ENCODE peak calls at places on chromosomes 13 and 19, in nine cellular contexts. One of them, this sample, is unnamed.

GRCh38 chr19:40377876-40378385 is 12.1 kb downstream of the HIPK4 start:
- DNase-seq in neural progenitor cell: no peak
- DNase-seq in heart left ventricle: no peak
- DNase-seq in suprapubic skin: no peak
- DNase-seq in Peyer's patch: no peak
- DNase-seq in mesothelial cell of epicardium: no peak
- DNase-seq in body of pancreas: no peak
- DNase-seq in endothelial cell: no peak
- DNase-seq in CD4-positive, alpha-beta T cell: no peak
- DNase-seq in this sample: no peak

GRCh38 chr13:57633141-57633949 is 1.8 kb downstream of the PCDH17 start:
- DNase-seq in neural progenitor cell: peak
- DNase-seq in heart left ventricle: peak
- DNase-seq in suprapubic skin: peak
- DNase-seq in Peyer's patch: peak
- DNase-seq in mesothelial cell of epicardium: peak
- DNase-seq in body of pancreas: peak
- DNase-seq in endothelial cell: peak
- DNase-seq in CD4-positive, alpha-beta T cell: no peak
- DNase-seq in this sample: no peak

GRCh38 chr19:11256189-11256588 is 6.1 kb downstream of the DOCK6 start:
- DNase-seq in neural progenitor cell: no peak
- DNase-seq in heart left ventricle: peak
- DNase-seq in suprapubic skin: no peak
- DNase-seq in Peyer's patch: no peak
- DNase-seq in mesothelial cell of epicardium: no peak
- DNase-seq in body of pancreas: peak
- DNase-seq in endothelial cell: peak
- DNase-seq in CD4-positive, alpha-beta T cell: no peak
- DNase-seq in this sample: no peak

GRCh38 chr13:43572601-43573360 is 214.0 kb downstream of the ENOX1 start:
- DNase-seq in neural progenitor cell: peak
- DNase-seq in heart left ventricle: no peak
- DNase-seq in suprapubic skin: no peak
- DNase-seq in Peyer's patch: no peak
- DNase-seq in mesothelial cell of epicardium: no peak
- DNase-seq in body of pancreas: no peak
- DNase-seq in endothelial cell: no peak
- DNase-seq in CD4-positive, alpha-beta T cell: no peak
- DNase-seq in this sample: no peak

GRCh38 chr13:112587359-112587766 is 590 bp downstream of the TUBGCP3 start:
- DNase-seq in neural progenitor cell: peak
- DNase-seq in heart left ventricle: peak
- DNase-seq in suprapubic skin: peak
- DNase-seq in Peyer's patch: peak
- DNase-seq in mesothelial cell of epicardium: peak
- DNase-seq in body of pancreas: peak
- DNase-seq in endothelial cell: peak
- DNase-seq in CD4-positive, alpha-beta T cell: peak
- DNase-seq in this sample: peak

GRCh38 chr19:18417250-18418033 is 1.8 kb upstream of the SSBP4 start:
- DNase-seq in neural progenitor cell: peak
- DNase-seq in heart left ventricle: peak
- DNase-seq in suprapubic skin: peak
- DNase-seq in Peyer's patch: no peak
- DNase-seq in mesothelial cell of epicardium: peak
- DNase-seq in body of pancreas: peak
- DNase-seq in endothelial cell: peak
- DNase-seq in CD4-positive, alpha-beta T cell: no peak
- DNase-seq in this sample: peak

GRCh38 chr13:39347926-39348901 is 254.8 kb downstream of the LHFPL6 start:
- DNase-seq in neural progenitor cell: peak
- DNase-seq in heart left ventricle: peak
- DNase-seq in suprapubic skin: no peak
- DNase-seq in Peyer's patch: no peak
- DNase-seq in mesothelial cell of epicardium: no peak
- DNase-seq in body of pancreas: no peak
- DNase-seq in endothelial cell: no peak
- DNase-seq in CD4-positive, alpha-beta T cell: no peak
- DNase-seq in this sample: no peak

GRCh38 chr13:33340631-33341030 is 55.1 kb upstream of the STARD13 start:
- DNase-seq in neural progenitor cell: no peak
- DNase-seq in heart left ventricle: no peak
- DNase-seq in suprapubic skin: no peak
- DNase-seq in Peyer's patch: no peak
- DNase-seq in mesothelial cell of epicardium: no peak
- DNase-seq in body of pancreas: no peak
- DNase-seq in endothelial cell: no peak
- DNase-seq in CD4-positive, alpha-beta T cell: no peak
- DNase-seq in this sample: no peak

GRCh38 chr19:43527860-43528622 is 1.0 kb upstream of the ETHE1 start:
- DNase-seq in neural progenitor cell: no peak
- DNase-seq in heart left ventricle: no peak
- DNase-seq in suprapubic skin: peak
- DNase-seq in Peyer's patch: no peak
- DNase-seq in mesothelial cell of epicardium: no peak
- DNase-seq in body of pancreas: peak
- DNase-seq in endothelial cell: no peak
- DNase-seq in CD4-positive, alpha-beta T cell: no peak
- DNase-seq in this sample: no peak

GRCh38 chr13:20826810-20827560 is 53.2 kb upstream of the EEF1AKMT1 start:
- DNase-seq in neural progenitor cell: no peak
- DNase-seq in heart left ventricle: no peak
- DNase-seq in suprapubic skin: no peak
- DNase-seq in Peyer's patch: no peak
- DNase-seq in mesothelial cell of epicardium: no peak
- DNase-seq in body of pancreas: no peak
- DNase-seq in endothelial cell: no peak
- DNase-seq in CD4-positive, alpha-beta T cell: no peak
- DNase-seq in this sample: no peak

GRCh38 chr19:57583521-57584416 is at the start of gene ZIK1:
- DNase-seq in neural progenitor cell: peak
- DNase-seq in heart left ventricle: peak
- DNase-seq in suprapubic skin: peak
- DNase-seq in Peyer's patch: peak
- DNase-seq in mesothelial cell of epicardium: peak
- DNase-seq in body of pancreas: peak
- DNase-seq in endothelial cell: peak
- DNase-seq in CD4-positive, alpha-beta T cell: peak
- DNase-seq in this sample: peak

GRCh38 chr19:55460670-55461258 is 678 bp downstream of the ISOC2 start:
- DNase-seq in neural progenitor cell: peak
- DNase-seq in heart left ventricle: peak
- DNase-seq in suprapubic skin: peak
- DNase-seq in Peyer's patch: peak
- DNase-seq in mesothelial cell of epicardium: no peak
- DNase-seq in body of pancreas: peak
- DNase-seq in endothelial cell: peak
- DNase-seq in CD4-positive, alpha-beta T cell: no peak
- DNase-seq in this sample: peak

GRCh38 chr13:66914155-66914554 is 316.0 kb downstream of the PCDH9 start:
- DNase-seq in neural progenitor cell: no peak
- DNase-seq in heart left ventricle: no peak
- DNase-seq in suprapubic skin: no peak
- DNase-seq in Peyer's patch: no peak
- DNase-seq in mesothelial cell of epicardium: no peak
- DNase-seq in body of pancreas: no peak
- DNase-seq in endothelial cell: no peak
- DNase-seq in CD4-positive, alpha-beta T cell: no peak
- DNase-seq in this sample: no peak

GRCh38 chr19:50492303-50493052 is 15.8 kb upstream of the GARIN5A start:
- DNase-seq in neural progenitor cell: peak
- DNase-seq in heart left ventricle: no peak
- DNase-seq in suprapubic skin: no peak
- DNase-seq in Peyer's patch: peak
- DNase-seq in mesothelial cell of epicardium: no peak
- DNase-seq in body of pancreas: no peak
- DNase-seq in endothelial cell: no peak
- DNase-seq in CD4-positive, alpha-beta T cell: no peak
- DNase-seq in this sample: no peak

GRCh38 chr19:50548191-50549058 is 19.8 kb downstream of the LRRC4B start:
- DNase-seq in neural progenitor cell: no peak
- DNase-seq in heart left ventricle: no peak
- DNase-seq in suprapubic skin: no peak
- DNase-seq in Peyer's patch: no peak
- DNase-seq in mesothelial cell of epicardium: no peak
- DNase-seq in body of pancreas: no peak
- DNase-seq in endothelial cell: no peak
- DNase-seq in CD4-positive, alpha-beta T cell: no peak
- DNase-seq in this sample: no peak

GRCh38 chr19:42514449-42514848 is 13.8 kb downstream of the CEACAM1 start:
- DNase-seq in neural progenitor cell: no peak
- DNase-seq in heart left ventricle: no peak
- DNase-seq in suprapubic skin: no peak
- DNase-seq in Peyer's patch: no peak
- DNase-seq in mesothelial cell of epicardium: no peak
- DNase-seq in body of pancreas: no peak
- DNase-seq in endothelial cell: no peak
- DNase-seq in CD4-positive, alpha-beta T cell: no peak
- DNase-seq in this sample: no peak

GRCh38 chr13:83232626-83233025 is 649.6 kb downstream of the SLITRK1 start:
- DNase-seq in neural progenitor cell: no peak
- DNase-seq in heart left ventricle: no peak
- DNase-seq in suprapubic skin: no peak
- DNase-seq in Peyer's patch: no peak
- DNase-seq in mesothelial cell of epicardium: no peak
- DNase-seq in body of pancreas: no peak
- DNase-seq in endothelial cell: no peak
- DNase-seq in CD4-positive, alpha-beta T cell: no peak
- DNase-seq in this sample: no peak

GRCh38 chr13:112657850-112658445 is 31.9 kb upstream of the ATP11A start:
- DNase-seq in neural progenitor cell: no peak
- DNase-seq in heart left ventricle: no peak
- DNase-seq in suprapubic skin: no peak
- DNase-seq in Peyer's patch: no peak
- DNase-seq in mesothelial cell of epicardium: no peak
- DNase-seq in body of pancreas: no peak
- DNase-seq in endothelial cell: no peak
- DNase-seq in CD4-positive, alpha-beta T cell: no peak
- DNase-seq in this sample: no peak

GRCh38 chr19:55457683-55458457 is 3.6 kb downstream of the ISOC2 start:
- DNase-seq in neural progenitor cell: no peak
- DNase-seq in heart left ventricle: no peak
- DNase-seq in suprapubic skin: no peak
- DNase-seq in Peyer's patch: no peak
- DNase-seq in mesothelial cell of epicardium: no peak
- DNase-seq in body of pancreas: no peak
- DNase-seq in endothelial cell: no peak
- DNase-seq in CD4-positive, alpha-beta T cell: no peak
- DNase-seq in this sample: no peak

DNA sequence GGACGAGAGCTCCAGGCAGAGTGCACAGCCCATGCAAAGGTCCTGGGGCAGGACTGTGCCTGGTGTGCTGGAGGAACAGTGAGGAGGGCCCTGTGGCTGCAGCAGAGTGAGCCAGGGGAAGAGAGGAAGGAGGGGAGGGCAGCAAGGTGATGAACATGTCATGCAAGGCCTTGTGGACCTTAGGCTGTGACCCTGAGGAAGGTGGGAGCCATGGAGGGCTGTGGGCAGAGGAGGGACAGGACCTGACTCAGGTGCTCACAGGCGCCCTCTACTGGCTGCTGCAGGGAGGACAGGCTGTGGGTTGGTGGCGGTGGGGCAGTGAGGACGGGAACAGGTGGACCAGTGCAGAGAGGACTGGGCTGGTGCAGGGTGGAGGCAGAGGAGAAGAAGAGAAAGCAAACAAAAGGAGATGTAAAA is 170.3 kb downstream of the PTPRS start:
- DNase-seq in neural progenitor cell: no peak
- DNase-seq in heart left ventricle: no peak
- DNase-seq in suprapubic skin: no peak
- DNase-seq in Peyer's patch: no peak
- DNase-seq in mesothelial cell of epicardium: no peak
- DNase-seq in body of pancreas: no peak
- DNase-seq in endothelial cell: peak
- DNase-seq in CD4-positive, alpha-beta T cell: peak
- DNase-seq in this sample: no peak
- TF ChIP-seq CTCF in neural progenitor cell: peak
- TF ChIP-seq CTCF in heart left ventricle: peak
- TF ChIP-seq CTCF in suprapubic skin: peak
- TF ChIP-seq CTCF in Peyer's patch: peak
- TF ChIP-seq CTCF in mesothelial cell of epicardium: peak
- TF ChIP-seq CTCF in body of pancreas: peak
- TF ChIP-seq CTCF in endothelial cell: peak
- TF ChIP-seq CTCF in CD4-positive, alpha-beta T cell: peak
- TF ChIP-seq CTCF in this sample: peak

DNA sequence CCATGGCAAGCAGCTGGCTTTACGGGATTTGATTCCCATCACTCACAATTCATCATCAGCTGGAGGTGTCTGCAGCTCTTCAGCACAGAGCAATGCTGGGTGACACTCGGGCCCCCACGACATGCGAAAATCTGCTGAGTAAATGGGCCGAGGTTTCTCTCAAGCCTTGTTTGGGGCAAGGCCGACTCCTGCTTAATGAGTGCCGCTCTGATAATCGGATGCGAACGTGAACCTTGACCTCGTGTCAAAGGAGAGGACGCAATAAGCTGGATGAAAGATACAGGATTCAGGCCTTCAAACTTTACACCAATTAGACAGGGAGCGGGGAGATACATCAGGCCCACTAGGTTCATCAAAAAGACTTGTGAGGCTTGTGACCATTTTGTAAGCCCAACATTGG is 65.2 kb downstream of the GGACT start:
- DNase-seq in neural progenitor cell: no peak
- DNase-seq in heart left ventricle: no peak
- DNase-seq in suprapubic skin: no peak
- DNase-seq in Peyer's patch: no peak
- DNase-seq in mesothelial cell of epicardium: no peak
- DNase-seq in body of pancreas: no peak
- DNase-seq in endothelial cell: no peak
- DNase-seq in CD4-positive, alpha-beta T cell: no peak
- DNase-seq in this sample: no peak
- TF ChIP-seq CTCF in neural progenitor cell: no peak
- TF ChIP-seq CTCF in heart left ventricle: no peak
- TF ChIP-seq CTCF in suprapubic skin: no peak
- TF ChIP-seq CTCF in Peyer's patch: no peak
- TF ChIP-seq CTCF in mesothelial cell of epicardium: no peak
- TF ChIP-seq CTCF in body of pancreas: no peak
- TF ChIP-seq CTCF in endothelial cell: no peak
- TF ChIP-seq CTCF in CD4-positive, alpha-beta T cell: no peak
- TF ChIP-seq CTCF in this sample: no peak

GRCh38 chr13:24858953-24859352 is 95.0 kb downstream of the RNF17 start:
- DNase-seq in neural progenitor cell: no peak
- DNase-seq in heart left ventricle: no peak
- DNase-seq in suprapubic skin: no peak
- DNase-seq in Peyer's patch: no peak
- DNase-seq in mesothelial cell of epicardium: no peak
- DNase-seq in body of pancreas: no peak
- DNase-seq in endothelial cell: no peak
- DNase-seq in CD4-positive, alpha-beta T cell: no peak
- DNase-seq in this sample: no peak
- TF ChIP-seq CTCF in neural progenitor cell: no peak
- TF ChIP-seq CTCF in heart left ventricle: no peak
- TF ChIP-seq CTCF in suprapubic skin: no peak
- TF ChIP-seq CTCF in Peyer's patch: no peak
- TF ChIP-seq CTCF in mesothelial cell of epicardium: no peak
- TF ChIP-seq CTCF in body of pancreas: no peak
- TF ChIP-seq CTCF in endothelial cell: no peak
- TF ChIP-seq CTCF in CD4-positive, alpha-beta T cell: no peak
- TF ChIP-seq CTCF in this sample: no peak

DNA sequence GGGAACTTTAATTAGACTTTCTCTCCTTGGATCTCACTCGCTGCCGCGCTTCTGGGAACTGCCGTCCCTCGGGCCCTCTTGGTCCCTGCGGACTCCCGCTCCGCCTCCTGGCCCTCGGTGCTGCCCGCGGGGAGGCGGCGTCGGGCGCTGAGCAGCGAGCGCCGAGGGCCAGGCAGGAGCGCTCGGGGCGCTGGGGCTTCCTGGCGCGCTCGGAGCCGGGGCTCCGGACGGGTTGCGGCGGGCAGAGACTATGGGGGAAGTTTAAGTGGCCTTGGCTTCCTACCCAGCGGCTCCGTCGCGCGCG is 704 bp downstream of the CHST8 start:
- DNase-seq in neural progenitor cell: peak
- DNase-seq in heart left ventricle: no peak
- DNase-seq in suprapubic skin: no peak
- DNase-seq in Peyer's patch: no peak
- DNase-seq in mesothelial cell of epicardium: no peak
- DNase-seq in body of pancreas: no peak
- DNase-seq in endothelial cell: peak
- DNase-seq in CD4-positive, alpha-beta T cell: no peak
- DNase-seq in this sample: no peak
- TF ChIP-seq CTCF in neural progenitor cell: no peak
- TF ChIP-seq CTCF in heart left ventricle: no peak
- TF ChIP-seq CTCF in suprapubic skin: no peak
- TF ChIP-seq CTCF in Peyer's patch: no peak
- TF ChIP-seq CTCF in mesothelial cell of epicardium: no peak
- TF ChIP-seq CTCF in body of pancreas: no peak
- TF ChIP-seq CTCF in endothelial cell: no peak
- TF ChIP-seq CTCF in CD4-positive, alpha-beta T cell: no peak
- TF ChIP-seq CTCF in this sample: no peak

This sample was measured in GM10248.